ENCODE peak calls at places on chromosome 4, in eight cellular contexts. E is K562, C is upper lobe of left lung, Q is GM23338, Y is HCT116, A is GM12878, F is HepG2, J is Panc1. V is an unnamed sample.
A peak's percentile ranks its signal among the peaks of the same experiment; 100 is the strongest.

GRCh38 chr4:14289708-14290107 is 662.2 kb upstream of the BOD1L1 start:
- ATAC-seq in E (no peak), J (no peak), Q (no peak), A (no peak), Y (no peak), F (no peak), C (no peak), V (no peak)

GRCh38 chr4:3313139-3313538 is 20.3 kb downstream of the RGS12 start:
- ATAC-seq in J (no peak), Q (no peak), C (no peak), Y (no peak), A (no peak), F (no peak), E (no peak), V (no peak)

GRCh38 chr4:8351931-8352367 is 82.4 kb downstream of the HTRA3 start:
- ATAC-seq in E (no peak), Q (peak; percentile 14), J (no peak), F (peak; percentile 64), C (peak; percentile 59), Y (no peak), A (no peak), V (peak; percentile 53)

GRCh38 chr4:15077969-15078368 is 75.7 kb downstream of the CPEB2 start:
- ATAC-seq in Q (no peak), C (no peak), Y (no peak), F (no peak), E (no peak), A (no peak), J (no peak), V (peak; percentile 41)

GRCh38 chr4:185562531-185562930 is 27.2 kb upstream of the PDLIM3 start:
- ATAC-seq in J (no peak), Y (no peak), E (no peak), A (no peak), C (no peak), F (no peak), Q (no peak), V (no peak)

GRCh38 chr4:120865985-120866384 is 56.5 kb downstream of the PRDM5 start:
- ATAC-seq in Q (peak; percentile 40), J (no peak), E (no peak), F (no peak), Y (no peak), C (no peak), A (no peak), V (no peak)

GRCh38 chr4:177190995-177191568 is 118.6 kb upstream of the NEIL3 start:
- ATAC-seq in C (no peak), E (peak; percentile 49), Y (no peak), F (peak; percentile 48), Q (peak; percentile 72), J (no peak), A (no peak), V (no peak)

GRCh38 chr4:141609243-141609642 is 27.1 kb upstream of the IL15 start:
- ATAC-seq in Q (peak; percentile 34), Y (no peak), F (no peak), J (no peak), A (no peak), C (no peak), E (no peak), V (no peak)

GRCh38 chr4:152161676-152162330 is 374.1 kb downstream of the FBXW7 start:
- ATAC-seq in E (no peak), C (no peak), A (no peak), Y (no peak), F (no peak), J (no peak), Q (no peak), V (no peak)

GRCh38 chr4:89894654-89895652 is at the start of gene MMRN1:
- ATAC-seq in Q (no peak), A (peak; percentile 72), C (no peak), Y (no peak), J (no peak), E (no peak), F (no peak), V (no peak)

GRCh38 chr4:138193963-138194362 is 48.2 kb downstream of the SLC7A11 start:
- ATAC-seq in E (peak; percentile 37), A (no peak), Y (no peak), F (no peak), J (no peak), C (no peak), Q (no peak), V (no peak)

GRCh38 chr4:138189212-138189611 is 52.9 kb downstream of the SLC7A11 start:
- ATAC-seq in E (no peak), A (peak; percentile 30), J (no peak), F (no peak), Q (no peak), Y (no peak), C (no peak), V (no peak)

GRCh38 chr4:138188406-138189084 is 53.6 kb downstream of the SLC7A11 start:
- ATAC-seq in A (no peak), F (no peak), Y (no peak), E (peak; percentile 18), C (no peak), J (no peak), Q (no peak), V (no peak)

GRCh38 chr4:138190452-138190858 is 51.7 kb downstream of the SLC7A11 start:
- ATAC-seq in Q (no peak), J (no peak), C (no peak), A (peak; percentile 89), F (no peak), Y (no peak), E (no peak), V (no peak)

GRCh38 chr4:138192113-138192512 is 50.0 kb downstream of the SLC7A11 start:
- ATAC-seq in C (no peak), E (peak; percentile 15), A (peak; percentile 83), F (no peak), J (no peak), Y (peak; percentile 95), Q (no peak), V (no peak)
- TF ChIP-seq POLR2AphosphoS5 in C (no peak), E (no peak), A (no peak), F (no peak), J (no peak), Y (no peak), Q (no peak), V (no peak)

DNA sequence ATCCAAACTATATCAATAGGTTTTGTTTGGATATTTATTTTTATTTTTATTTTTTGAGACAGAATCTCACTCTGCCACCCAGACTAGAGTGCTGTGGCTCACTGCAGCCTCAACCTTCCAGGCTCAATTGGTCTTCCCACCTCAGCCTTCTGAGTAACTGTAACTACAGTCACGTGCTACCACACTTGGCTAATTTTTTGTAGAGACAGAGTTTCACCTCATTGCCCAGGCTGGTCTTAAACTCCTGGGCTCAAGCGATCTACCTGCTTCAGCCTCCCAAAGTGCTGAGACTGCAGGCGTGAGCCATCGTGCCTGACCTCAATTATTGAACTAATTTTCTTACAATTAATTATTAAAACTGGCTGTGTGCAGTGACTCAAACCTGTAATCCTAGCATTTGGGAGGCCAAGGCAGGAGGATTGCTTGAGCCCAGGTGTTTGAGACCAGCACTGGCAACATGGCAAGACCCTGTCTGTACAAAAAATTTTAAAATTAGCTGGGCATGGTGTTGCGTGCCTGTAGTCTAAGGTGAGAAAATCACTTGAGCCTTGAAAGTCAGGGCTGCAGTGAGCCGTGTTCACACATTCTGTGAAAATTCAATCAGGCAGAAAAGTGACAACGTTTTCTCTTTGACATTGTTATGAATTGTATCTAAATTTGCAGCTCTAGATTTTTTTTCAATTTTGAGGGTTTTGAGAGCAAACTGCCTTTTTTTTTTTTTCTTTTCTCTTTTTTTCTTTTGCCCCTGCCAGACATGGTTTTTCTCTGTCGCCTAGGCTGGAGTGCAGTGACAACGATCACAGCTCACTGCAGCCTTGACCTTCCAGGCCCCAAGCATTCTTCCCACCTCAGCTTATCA is 66.0 kb downstream of the UBE2K start:
- ATAC-seq in Q (no peak), E (no peak), F (no peak), C (no peak), J (no peak), A (peak; percentile 87), Y (no peak), V (no peak)
- TF ChIP-seq POLR2AphosphoS5 in Q (no peak), E (no peak), F (no peak), C (no peak), J (no peak), A (no peak), Y (no peak), V (no peak)

GRCh38 chr4:112144546-112145325 is 518 bp upstream of the FAM241A start:
- ATAC-seq in J (peak; percentile 20), E (no peak), A (no peak), F (peak; percentile 73), Y (no peak), Q (no peak), C (no peak), V (no peak)

GRCh38 chr4:112145820-112146813 is 863 bp downstream of the FAM241A start:
- ATAC-seq in C (peak; percentile 78), E (peak; percentile 65), Y (peak; percentile 61), A (peak; percentile 69), J (peak; percentile 80), F (peak; percentile 69), Q (peak; percentile 56), V (peak; percentile 54)

GRCh38 chr4:112147697-112148096 is 2.4 kb downstream of the FAM241A start:
- ATAC-seq in E (no peak), F (no peak), J (no peak), A (no peak), Y (no peak), C (no peak), Q (no peak), V (no peak)

GRCh38 chr4:112142152-112142551 is 3.1 kb upstream of the FAM241A start:
- ATAC-seq in Y (no peak), C (no peak), F (no peak), E (no peak), J (no peak), A (no peak), Q (no peak), V (no peak)

DNA sequence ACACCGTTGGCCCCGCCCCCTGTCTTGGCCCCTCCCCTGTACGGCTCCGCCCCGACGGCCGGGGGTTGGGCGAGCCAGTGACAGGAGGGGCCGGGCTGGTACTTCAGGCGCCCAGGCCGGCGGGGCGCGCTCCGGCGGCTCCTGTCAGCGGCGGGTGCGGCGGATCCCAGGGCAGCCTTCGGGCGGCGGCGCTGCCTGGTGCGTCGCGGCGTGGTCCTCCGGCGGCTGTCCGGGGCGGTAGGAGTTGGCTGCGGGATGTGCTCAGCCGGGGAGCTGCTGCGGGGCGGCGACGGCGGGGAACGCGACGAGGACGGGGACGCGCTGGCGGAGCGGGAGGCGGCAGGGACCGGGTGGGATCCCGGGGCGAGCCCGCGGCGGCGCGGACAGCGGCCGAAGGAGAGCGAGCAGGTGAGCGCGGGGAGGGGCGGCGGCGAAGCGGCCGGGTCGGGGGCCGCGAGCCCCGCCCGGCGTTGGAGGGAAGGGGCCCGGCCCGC is at the start of gene FAM241A:
- ATAC-seq in J (peak; percentile 99), E (peak; percentile 95), Q (peak; percentile 97), F (peak; percentile 97), Y (peak; percentile 95), A (peak; percentile 97), C (peak; percentile 99), V (peak; percentile 98)
- TF ChIP-seq POLR2AphosphoS5 in J (no peak), E (peak; percentile 83), Q (peak; percentile 57), F (no peak), Y (peak; percentile 93), A (no peak), C (peak; percentile 37), V (peak; percentile 41)

DNA sequence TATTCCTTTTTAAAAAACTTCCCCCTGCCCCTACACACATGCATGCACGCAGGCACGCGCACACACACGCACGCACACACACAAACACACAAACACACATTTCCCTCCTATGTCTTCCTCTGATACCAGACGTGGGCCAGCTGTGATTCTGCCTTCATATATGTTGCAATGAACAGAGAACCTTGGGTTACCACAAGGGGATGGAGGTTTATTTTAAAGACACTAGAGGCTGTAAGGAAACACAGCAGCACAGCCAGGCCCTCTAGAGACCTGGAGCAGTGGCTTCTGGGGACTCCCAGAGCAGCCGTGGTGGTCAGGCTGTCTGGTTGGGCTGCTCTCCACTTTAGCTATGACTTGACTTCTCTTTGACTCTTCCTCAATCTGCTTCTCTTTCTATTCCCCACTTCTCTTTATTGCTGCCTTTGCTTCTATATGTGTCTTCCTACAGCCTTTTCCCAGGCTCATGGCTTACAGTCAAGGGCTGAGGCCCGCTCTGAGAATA is 3.2 kb upstream of the TLR10 start:
- ATAC-seq in J (no peak), E (peak; percentile 61), Y (no peak), Q (no peak), C (peak; percentile 79), A (peak; percentile 19), F (no peak), V (peak; percentile 60)
- TF ChIP-seq POLR2AphosphoS5 in J (no peak), E (no peak), Y (no peak), Q (no peak), C (no peak), A (no peak), F (no peak), V (no peak)

V was measured in gastroesophageal sphincter.